ENCODE peak calls at places on chromosomes 4 and X, in six cellular contexts. P is HepG2, I is IMR-90, K is mesenchymal stem cell, G is astrocyte, T is fibroblast of lung. W is an unnamed sample.
A peak's percentile ranks its signal among the peaks of the same experiment; 100 is the strongest.

GRCh38 chr4:10089346-10089745 is 27.3 kb downstream of the WDR1 start:
- DNase-seq in P (peak; percentile 7), I (no peak), K (no peak), G (no peak), T (no peak), W (peak; percentile 39)

GRCh38 chrX:17788439-17788838 is 51.1 kb downstream of the SCML1 start:
- DNase-seq in P (peak; percentile 5), I (peak; percentile 16), K (peak; percentile 8), G (peak; percentile 2), T (peak; percentile 24), W (peak; percentile 40)

GRCh38 chrX:45515262-45516215 is 314.9 kb upstream of the DIPK2B start:
- DNase-seq in P (peak; percentile 71), I (peak; percentile 92), K (peak; percentile 94), G (peak; percentile 81), T (peak; percentile 87), W (peak; percentile 94)

GRCh38 chr4:106444557-106444956 is 76.0 kb upstream of the GIMD1 start:
- DNase-seq in P (peak; percentile 24), I (no peak), K (no peak), G (peak; percentile 73), T (peak; percentile 79), W (peak; percentile 47)

GRCh38 chrX:1395646-1396216 is 3.8 kb upstream of the SLC25A6 start:
- DNase-seq in P (no peak), I (no peak), K (no peak), G (no peak), T (no peak), W (no peak)

GRCh38 chrX:154321624-154322023 is 26.0 kb downstream of the TKTL1 start:
- DNase-seq in P (peak; percentile 5), I (no peak), K (no peak), G (no peak), T (no peak), W (peak; percentile 20)

GRCh38 chr4:36208884-36209473 is 35.3 kb downstream of the ARAP2 start:
- DNase-seq in P (no peak), I (no peak), K (no peak), G (no peak), T (no peak), W (no peak)

GRCh38 chr4:153232768-153233167 is 28.5 kb downstream of the TRIM2 start:
- DNase-seq in P (peak; percentile 39), I (no peak), K (peak; percentile 33), G (no peak), T (no peak), W (peak; percentile 30)

GRCh38 chr4:137694138-137694537 is 161.8 kb upstream of the PCDH18 start:
- DNase-seq in P (no peak), I (no peak), K (no peak), G (peak; percentile 37), T (peak; percentile 42), W (peak; percentile 11)

GRCh38 chrX:118760025-118760424 is 32.6 kb downstream of the IL13RA1 start:
- DNase-seq in P (no peak), I (no peak), K (no peak), G (no peak), T (no peak), W (no peak)

GRCh38 chr4:100208459-100208858 is 18.2 kb upstream of the DDIT4L start:
- DNase-seq in P (no peak), I (no peak), K (peak; percentile 9), G (no peak), T (peak; percentile 10), W (peak; percentile 23)

GRCh38 chr4:66567551-66567950 is 897.3 kb upstream of the EPHA5 start:
- DNase-seq in P (no peak), I (no peak), K (no peak), G (no peak), T (no peak), W (no peak)

GRCh38 chrX:96579252-96579651 is 105.4 kb upstream of the DIAPH2 start:
- DNase-seq in P (no peak), I (no peak), K (no peak), G (no peak), T (no peak), W (no peak)

GRCh38 chr4:79083406-79084010 is 144.3 kb upstream of the PAQR3 start:
- DNase-seq in P (no peak), I (no peak), K (peak; percentile 22), G (no peak), T (no peak), W (no peak)

GRCh38 chr4:124943938-124944337 is 231.4 kb upstream of the ANKRD50 start:
- DNase-seq in P (no peak), I (no peak), K (no peak), G (no peak), T (no peak), W (no peak)

GRCh38 chr4:22897520-22898108 is 204.9 kb downstream of the GBA3 start:
- DNase-seq in P (peak; percentile 16), I (peak; percentile 5), K (peak; percentile 5), G (peak; percentile 9), T (peak; percentile 9), W (peak; percentile 29)

GRCh38 chrX:40964633-40965586 is 120.3 kb upstream of the USP9X start:
- DNase-seq in P (no peak), I (no peak), K (peak; percentile 19), G (peak; percentile 8), T (peak; percentile 12), W (no peak)

GRCh38 chr4:86032476-86033022 is 327.3 kb downstream of the MAPK10 start:
- DNase-seq in P (no peak), I (peak; percentile 83), K (peak; percentile 83), G (peak; percentile 95), T (peak; percentile 96), W (peak; percentile 93)

GRCh38 chr4:48841045-48841827 is 10.3 kb downstream of the OCIAD1 start:
- DNase-seq in P (no peak), I (no peak), K (no peak), G (no peak), T (no peak), W (no peak)

GRCh38 chr4:87068591-87069021 is 133.8 kb downstream of the AFF1 start:
- DNase-seq in P (no peak), I (no peak), K (no peak), G (no peak), T (no peak), W (no peak)

GRCh38 chr4:163895369-163896005 is 401.0 kb downstream of the TMA16 start:
- DNase-seq in P (no peak), I (no peak), K (no peak), G (no peak), T (no peak), W (no peak)

GRCh38 chrX:17563515-17563914 is 173.8 kb upstream of the SCML1 start:
- DNase-seq in P (no peak), I (peak; percentile 48), K (no peak), G (peak; percentile 86), T (peak; percentile 88), W (no peak)

GRCh38 chr4:39362827-39363226 is 3.3 kb downstream of the RFC1 start:
- DNase-seq in P (no peak), I (peak; percentile 88), K (peak; percentile 87), G (peak; percentile 19), T (peak; percentile 33), W (no peak)
- H3K27ac ChIP-seq in P (peak overlapping the region; percentile 22), I (no peak overlapping the region), K (no peak overlapping the region), G (no peak overlapping the region), T (no peak overlapping the region), W (no peak overlapping the region)

GRCh38 chr4:173909294-173909693 is 374.2 kb downstream of the FBXO8 start:
- DNase-seq in P (no peak), I (no peak), K (no peak), G (no peak), T (no peak), W (no peak)
- H3K4me2 ChIP-seq in P (no peak overlapping the region), I (no peak overlapping the region), K (no peak overlapping the region), G (no peak overlapping the region), T (no peak overlapping the region), W (no peak overlapping the region)

DNA sequence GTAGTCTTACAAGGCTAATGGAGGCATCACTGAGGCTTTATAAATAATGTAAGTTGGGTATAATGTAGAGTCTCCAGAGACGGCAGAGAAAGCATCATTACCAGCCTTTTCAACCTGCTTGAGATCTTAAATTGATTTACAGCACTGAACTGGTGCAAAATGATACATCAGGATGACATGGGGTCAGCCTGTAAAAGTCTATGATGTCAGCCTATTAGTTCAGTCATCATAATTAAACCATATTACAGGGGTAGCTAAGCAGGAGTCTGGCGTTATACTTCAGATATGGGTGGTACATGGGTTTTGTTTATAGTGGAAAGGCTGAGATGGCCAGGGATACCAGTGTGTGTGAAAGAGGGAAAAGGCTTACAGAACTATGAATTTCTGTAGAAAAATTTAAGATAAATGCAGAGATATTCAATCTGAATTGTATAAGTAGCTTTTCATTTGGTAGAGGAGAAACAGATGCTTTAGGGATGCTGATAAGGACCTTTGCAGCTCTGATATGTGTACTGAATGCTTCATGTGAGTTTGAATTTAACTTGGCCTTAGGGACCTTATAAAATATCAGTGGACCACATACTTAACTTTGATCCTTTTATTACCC is 2.7 kb downstream of the SMAD1 start:
- DNase-seq in P (no peak), I (no peak), K (no peak), G (no peak), T (no peak), W (no peak)
- H3K4me1 ChIP-seq in P (peaks cover 48% of the 10 kb centered on the region), I (peaks cover 2% of the 10 kb centered on the region), K (peaks cover 2% of the 10 kb centered on the region), G (peaks cover 13% of the 10 kb centered on the region), T (no peaks in the 10 kb centered on the region), W (peaks cover 13% of the 10 kb centered on the region)

GRCh38 chr4:70915048-70915815 is 13.1 kb downstream of the MOB1B start:
- DNase-seq in P (no peak), I (peak; percentile 78), K (peak; percentile 77), G (peak; percentile 48), T (peak; percentile 63), W (peak; percentile 48)

GRCh38 chr4:70913947-70914445 is 11.8 kb downstream of the MOB1B start:
- DNase-seq in P (no peak), I (peak; percentile 86), K (peak; percentile 69), G (no peak), T (no peak), W (peak; percentile 19)

GRCh38 chr4:70914631-70915030 is 12.5 kb downstream of the MOB1B start:
- DNase-seq in P (no peak), I (no peak), K (no peak), G (no peak), T (no peak), W (no peak)

GRCh38 chr4:70920592-70920991 is 18.4 kb downstream of the MOB1B start:
- DNase-seq in P (no peak), I (no peak), K (no peak), G (no peak), T (no peak), W (no peak)

DNA sequence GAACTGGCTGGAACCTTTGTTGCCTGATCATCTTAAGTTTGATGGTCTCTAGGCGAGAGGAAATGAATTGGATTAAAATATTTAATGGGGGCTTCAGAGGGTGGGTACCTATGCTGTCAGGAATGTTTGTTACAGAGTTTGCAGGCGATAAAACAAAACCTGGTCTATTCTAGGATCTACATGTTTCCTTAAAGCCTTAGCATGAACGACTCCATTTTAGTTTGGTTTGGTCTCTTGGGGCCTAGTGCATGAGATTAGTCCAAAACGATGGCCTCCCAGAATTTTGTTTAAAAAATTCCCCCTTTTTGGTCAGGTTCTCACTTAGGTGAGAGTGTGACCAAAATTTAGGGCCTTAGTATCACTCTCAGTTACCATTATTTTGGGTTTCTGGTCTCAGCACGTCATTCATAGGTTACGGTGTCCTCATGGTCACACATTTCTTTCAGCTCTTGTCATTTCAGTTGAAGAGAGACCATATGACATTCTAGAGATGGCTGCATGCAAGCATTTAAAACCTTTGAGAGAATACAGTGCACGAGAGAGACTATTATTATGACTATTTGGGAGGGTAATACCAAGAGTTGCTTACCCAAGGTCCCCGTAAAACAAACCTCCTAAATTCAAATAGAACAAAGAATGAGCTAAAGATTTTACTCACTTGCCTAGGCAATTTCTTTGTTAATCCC is 13.8 kb downstream of the MOB1B start:
- DNase-seq in P (no peak), I (no peak), K (no peak), G (no peak), T (no peak), W (no peak)
- H3K27ac ChIP-seq in P (no peak overlapping the region), I (peak overlapping the region; percentile 78), K (peak overlapping the region; percentile 85), G (peak overlapping the region; percentile 29), T (peak overlapping the region; percentile 78), W (peak overlapping the region; percentile 12)